ENCODE peak calls at places on chromosomes 4 and X, in eight cellular contexts. E, H, J, T, F, V, X and B are unnamed samples.

GRCh38 chrX:41381685-41382084 is 47.7 kb downstream of the DDX3X start:
- DNase-seq in E (peak), H (no peak), J (peak), T (peak), F (peak), V (peak), X (peak), B (peak)

GRCh38 chr4:182023469-182023868 is 219.7 kb upstream of the TENM3 start:
- DNase-seq in E (no peak), H (no peak), J (no peak), T (no peak), F (no peak), V (no peak), X (no peak), B (no peak)

GRCh38 chrX:131331152-131331551 is 42.0 kb upstream of the IGSF1 start:
- DNase-seq in E (no peak), H (no peak), J (no peak), T (no peak), F (no peak), V (no peak), X (no peak), B (no peak)

GRCh38 chr4:123401466-123402175 is 5.0 kb downstream of the SPRY1 start:
- DNase-seq in E (no peak), H (no peak), J (no peak), T (no peak), F (no peak), V (no peak), X (no peak), B (no peak)

GRCh38 chrX:45400380-45400779 is 199.7 kb upstream of the DIPK2B start:
- DNase-seq in E (no peak), H (no peak), J (no peak), T (peak), F (no peak), V (no peak), X (no peak), B (no peak)

GRCh38 chr4:8118035-8118434 is 40.6 kb downstream of the ABLIM2 start:
- DNase-seq in E (no peak), H (no peak), J (no peak), T (no peak), F (no peak), V (no peak), X (no peak), B (no peak)

GRCh38 chr4:22238742-22239141 is 277.1 kb downstream of the ADGRA3 start:
- DNase-seq in E (no peak), H (no peak), J (no peak), T (peak), F (peak), V (peak), X (no peak), B (no peak)

GRCh38 chrX:35728481-35728880 is 69.7 kb upstream of the MAGEB16 start:
- DNase-seq in E (no peak), H (no peak), J (no peak), T (no peak), F (no peak), V (no peak), X (no peak), B (no peak)

GRCh38 chrX:17527932-17528331 is 152.9 kb downstream of the NHS start:
- DNase-seq in E (no peak), H (no peak), J (no peak), T (no peak), F (no peak), V (no peak), X (no peak), B (no peak)

GRCh38 chrX:39367429-39367828 is 566.2 kb downstream of the MID1IP1 start:
- DNase-seq in E (no peak), H (no peak), J (no peak), T (no peak), F (no peak), V (no peak), X (no peak), B (no peak)

GRCh38 chr4:180560896-180561295 is 1682.3 kb upstream of the TENM3 start:
- DNase-seq in E (no peak), H (no peak), J (no peak), T (no peak), F (peak), V (no peak), X (peak), B (peak)

GRCh38 chr4:163157157-163157556 is 9.5 kb downstream of the NAF1 start:
- DNase-seq in E (no peak), H (no peak), J (no peak), T (peak), F (no peak), V (no peak), X (no peak), B (peak)

GRCh38 chr4:40525811-40526598 is 103.7 kb downstream of the RBM47 start:
- DNase-seq in E (no peak), H (no peak), J (no peak), T (peak), F (peak), V (no peak), X (no peak), B (peak)

GRCh38 chr4:22389240-22389871 is 126.5 kb downstream of the ADGRA3 start:
- DNase-seq in E (peak), H (no peak), J (no peak), T (peak), F (peak), V (peak), X (peak), B (peak)

GRCh38 chr4:52643846-52644245 is 15.3 kb downstream of the USP46 start:
- DNase-seq in E (peak), H (no peak), J (peak), T (peak), F (peak), V (peak), X (no peak), B (no peak)

GRCh38 chr4:8303081-8303480 is 33.5 kb downstream of the HTRA3 start:
- DNase-seq in E (no peak), H (no peak), J (no peak), T (no peak), F (no peak), V (no peak), X (no peak), B (no peak)

GRCh38 chr4:16226816-16227461 is 668 bp upstream of the TAPT1 start:
- DNase-seq in E (peak), H (no peak), J (peak), T (peak), F (peak), V (peak), X (no peak), B (peak)

GRCh38 chrX:50594788-50595187 is 124.2 kb upstream of the DGKK start:
- DNase-seq in E (no peak), H (no peak), J (no peak), T (no peak), F (no peak), V (no peak), X (no peak), B (no peak)

GRCh38 chrX:44503550-44503949 is 39.1 kb downstream of the FUNDC1 start:
- DNase-seq in E (no peak), H (no peak), J (no peak), T (no peak), F (no peak), V (no peak), X (no peak), B (no peak)

GRCh38 chr4:1686440-1687036 is 2.4 kb upstream of the FAM53A start:
- DNase-seq in E (no peak), H (no peak), J (no peak), T (no peak), F (no peak), V (no peak), X (no peak), B (no peak)

GRCh38 chr4:72604324-72604723 is 35.3 kb upstream of the ADAMTS3 start:
- DNase-seq in E (no peak), H (no peak), J (no peak), T (peak), F (peak), V (no peak), X (no peak), B (peak)

GRCh38 chr4:119299221-119300071 is 22.5 kb downstream of the FABP2 start:
- DNase-seq in E (no peak), H (no peak), J (no peak), T (peak), F (peak), V (peak), X (no peak), B (no peak)

GRCh38 chrX:10034740-10035260 is 67.6 kb downstream of the CLDN34 start:
- DNase-seq in E (no peak), H (no peak), J (no peak), T (no peak), F (no peak), V (no peak), X (no peak), B (no peak)